ENCODE peak calls at places on chromosomes 1 and 21, in ten cellular contexts. B, H, I, Z, W, D, A, O, N and T are unnamed samples.

GRCh38 chr1:51561702-51562101 is 42.6 kb upstream of the EPS15 start:
- DNase-seq in B (no peak), H (no peak), I (no peak), Z (no peak), W (no peak), D (no peak), A (no peak), O (no peak), N (no peak), T (no peak)

GRCh38 chr1:102838016-102838415 is 270.3 kb downstream of the COL11A1 start:
- DNase-seq in B (no peak), H (no peak), I (no peak), Z (no peak), W (no peak), D (no peak), A (no peak), O (no peak), N (no peak), T (no peak)

GRCh38 chr1:81682490-81682889 is 118.2 kb upstream of the ADGRL2 start:
- DNase-seq in B (peak; percentile 42), H (no peak), I (no peak), Z (no peak), W (no peak), D (no peak), A (peak; percentile 71), O (peak; percentile 56), N (peak; percentile 76), T (no peak)

GRCh38 chr21:20315044-20315443 is 683.2 kb upstream of the NCAM2 start:
- DNase-seq in B (no peak), H (no peak), I (no peak), Z (no peak), W (no peak), D (no peak), A (no peak), O (no peak), N (no peak), T (no peak)

GRCh38 chr1:28909198-28909597 is 5.2 kb upstream of the EPB41 start:
- DNase-seq in B (no peak), H (no peak), I (no peak), Z (no peak), W (no peak), D (no peak), A (no peak), O (no peak), N (no peak), T (no peak)

GRCh38 chr1:108120163-108120562 is 80.0 kb downstream of the SLC25A24 start:
- DNase-seq in B (no peak), H (no peak), I (no peak), Z (no peak), W (no peak), D (no peak), A (no peak), O (no peak), N (no peak), T (no peak)

GRCh38 chr1:194161591-194161990 is 975.2 kb upstream of the B3GALT2 start:
- DNase-seq in B (no peak), H (no peak), I (no peak), Z (no peak), W (no peak), D (no peak), A (peak; percentile 17), O (no peak), N (no peak), T (no peak)

GRCh38 chr1:7007902-7008301 is 222.6 kb downstream of the CAMTA1 start:
- DNase-seq in B (no peak), H (no peak), I (no peak), Z (peak; percentile 55), W (no peak), D (no peak), A (no peak), O (no peak), N (no peak), T (no peak)

GRCh38 chr1:57623039-57623790 is 199.4 kb upstream of the DAB1 start:
- DNase-seq in B (peak; percentile 61), H (no peak), I (no peak), Z (no peak), W (no peak), D (no peak), A (peak; percentile 64), O (peak; percentile 31), N (peak; percentile 36), T (no peak)

GRCh38 chr1:95022527-95022926 is 50.2 kb downstream of the ALG14 start:
- DNase-seq in B (no peak), H (no peak), I (no peak), Z (no peak), W (no peak), D (no peak), A (no peak), O (no peak), N (no peak), T (no peak)

GRCh38 chr1:119582801-119583200 is 65.3 kb downstream of the ZNF697 start:
- DNase-seq in B (peak; percentile 69), H (peak; percentile 8), I (peak; percentile 45), Z (no peak), W (peak; percentile 47), D (no peak), A (peak; percentile 80), O (peak; percentile 51), N (peak; percentile 24), T (no peak)

GRCh38 chr21:35178812-35179211 is 129.7 kb upstream of the RUNX1 start:
- DNase-seq in B (no peak), H (no peak), I (no peak), Z (no peak), W (no peak), D (no peak), A (no peak), O (peak; percentile 42), N (no peak), T (no peak)

GRCh38 chr1:82632164-82632563 is 831.4 kb downstream of the ADGRL2 start:
- DNase-seq in B (no peak), H (no peak), I (no peak), Z (no peak), W (no peak), D (no peak), A (no peak), O (no peak), N (no peak), T (no peak)

GRCh38 chr1:247054992-247055415 is 23.6 kb downstream of the ZNF670 start:
- DNase-seq in B (no peak), H (no peak), I (no peak), Z (no peak), W (no peak), D (no peak), A (peak; percentile 85), O (no peak), N (no peak), T (no peak)

GRCh38 chr1:239224100-239224499 is 162.3 kb upstream of the CHRM3 start:
- DNase-seq in B (no peak), H (no peak), I (no peak), Z (no peak), W (no peak), D (no peak), A (no peak), O (no peak), N (no peak), T (no peak)

GRCh38 chr1:21871943-21872342 is 59.9 kb downstream of the LDLRAD2 start:
- DNase-seq in B (no peak), H (no peak), I (no peak), Z (no peak), W (no peak), D (no peak), A (no peak), O (no peak), N (no peak), T (no peak)

GRCh38 chr1:201091256-201091655 is 21.0 kb downstream of the CACNA1S start:
- DNase-seq in B (no peak), H (no peak), I (no peak), Z (no peak), W (no peak), D (no peak), A (no peak), O (no peak), N (no peak), T (no peak)

DNA sequence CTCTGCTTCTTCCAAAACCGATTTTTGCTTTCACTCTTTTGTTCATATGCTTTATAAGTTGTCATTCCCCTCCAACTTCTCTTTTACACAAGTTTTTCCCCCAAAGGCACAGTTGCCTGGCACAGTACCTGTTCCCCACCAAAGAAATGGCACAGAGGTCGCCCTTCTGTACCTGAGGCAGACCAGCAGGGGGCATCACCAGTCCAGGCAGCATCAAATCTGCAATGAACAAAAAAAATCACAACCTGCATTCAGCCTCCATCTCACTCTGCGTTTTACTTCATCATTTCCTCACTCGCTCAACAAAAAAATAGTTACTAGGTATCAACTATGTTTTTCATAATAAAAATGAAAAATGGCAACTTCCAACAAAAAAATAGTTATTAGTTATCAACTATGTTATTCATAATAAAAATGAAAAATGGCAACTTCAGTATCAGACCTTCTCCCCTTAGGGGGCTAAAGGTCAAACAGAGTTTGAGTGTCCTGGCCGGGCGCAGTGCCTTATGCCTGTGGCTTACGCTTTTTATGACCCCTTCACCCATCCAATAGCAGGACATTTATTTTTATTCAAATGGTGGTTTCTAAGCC is 4.1 kb downstream of the EIF2D start:
- DNase-seq in B (peak; percentile 67), H (peak; percentile 53), I (peak; percentile 77), Z (no peak), W (no peak), D (no peak), A (peak; percentile 57), O (peak; percentile 44), N (no peak), T (no peak)
- TF ChIP-seq CTCF in B (peak; percentile 82), H (peak; percentile 83), I (peak; percentile 84), Z (peak; percentile 64), W (peak; percentile 48), D (peak; percentile 80), A (peak; percentile 87), O (peak; percentile 75), N (peak; percentile 72), T (peak; percentile 60)

GRCh38 chr21:25039461-25040380 is 567.6 kb downstream of the MRPL39 start:
- DNase-seq in B (peak; percentile 5), H (no peak), I (peak; percentile 73), Z (no peak), W (no peak), D (no peak), A (peak; percentile 7), O (peak; percentile 17), N (peak; percentile 57), T (no peak)
- TF ChIP-seq CTCF in B (peak; percentile 58), H (no peak), I (peak; percentile 38), Z (no peak), W (no peak), D (no peak), A (no peak), O (no peak), N (peak; percentile 38), T (no peak)

GRCh38 chr1:36612881-36613280 is 130.2 kb upstream of the CSF3R start:
- DNase-seq in B (peak; percentile 33), H (no peak), I (no peak), Z (no peak), W (no peak), D (no peak), A (no peak), O (no peak), N (no peak), T (no peak)
- TF ChIP-seq CTCF in B (peak; percentile 51), H (no peak), I (no peak), Z (no peak), W (no peak), D (no peak), A (peak; percentile 24), O (no peak), N (no peak), T (no peak)

DNA sequence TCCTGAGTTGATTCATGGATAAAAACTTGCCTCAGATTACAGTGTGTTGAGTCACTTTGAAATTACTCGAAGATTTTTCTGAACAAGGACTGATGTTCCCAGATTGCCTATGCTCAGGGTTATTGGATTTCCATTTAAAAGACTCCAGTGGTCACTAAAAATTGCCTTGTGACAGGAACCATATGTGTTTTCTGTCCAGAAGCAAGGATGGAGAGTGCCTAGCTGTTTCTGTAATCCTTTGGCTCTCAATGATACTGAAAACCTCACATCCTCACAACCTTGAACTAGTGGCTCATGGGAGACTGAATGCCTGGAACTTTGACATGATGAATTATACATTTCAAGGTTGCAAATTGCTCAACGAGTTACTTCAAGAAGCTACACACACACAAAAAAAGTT is 1271.8 kb downstream of the BRINP3 start:
- DNase-seq in B (no peak), H (no peak), I (no peak), Z (no peak), W (no peak), D (no peak), A (no peak), O (no peak), N (no peak), T (no peak)
- TF ChIP-seq CTCF in B (no peak), H (no peak), I (no peak), Z (no peak), W (no peak), D (no peak), A (no peak), O (no peak), N (no peak), T (no peak)